ENCODE peak calls at places on chromosomes 6 and 20, in five cellular contexts. E is brain microvascular endothelial cell, Z is AG10803, U is PC-9, K is fibroblast of mammary gland. N is an unnamed sample.

GRCh38 chr6:44010411-44011349 is 116.6 kb downstream of the MRPL14 start:
- DNase-seq in K (peak), E (peak), Z (peak), U (peak), N (peak)

GRCh38 chr20:47354710-47355488 is 1.6 kb downstream of the ZMYND8 start:
- DNase-seq in Z (no peak), E (no peak), K (peak), U (no peak), N (peak)

GRCh38 chr6:44126320-44127149 is 717 bp downstream of the MRPL14 start:
- DNase-seq in K (peak), U (peak), E (peak), Z (peak), N (peak)

GRCh38 chr20:40173877-40174276 is 515.2 kb downstream of the MAFB start:
- DNase-seq in Z (no peak), U (no peak), E (no peak), K (no peak), N (no peak)

GRCh38 chr6:166554316-166554715 is 32.2 kb downstream of the RAMACL start:
- DNase-seq in U (no peak), E (no peak), Z (peak), K (peak), N (peak)

GRCh38 chr6:54020311-54020710 is 90.9 kb upstream of the MLIP start:
- DNase-seq in Z (no peak), K (no peak), E (no peak), U (no peak), N (no peak)

GRCh38 chr6:90445533-90446108 is 141.3 kb downstream of the MAP3K7 start:
- DNase-seq in E (no peak), Z (no peak), U (no peak), K (no peak), N (no peak)

GRCh38 chr6:11025911-11026635 is 18.0 kb downstream of the ELOVL2 start:
- DNase-seq in Z (no peak), K (no peak), U (no peak), E (no peak), N (no peak)

GRCh38 chr6:137758661-137759060 is 108.4 kb upstream of the TNFAIP3 start:
- DNase-seq in E (no peak), K (no peak), Z (no peak), U (no peak), N (no peak)

GRCh38 chr6:89073014-89073620 is 7.4 kb upstream of the PNRC1 start:
- DNase-seq in K (no peak), U (no peak), Z (no peak), E (no peak), N (peak)

GRCh38 chr6:40138273-40138720 is 204.0 kb upstream of the MOCS1 start:
- DNase-seq in U (no peak), E (no peak), K (no peak), Z (no peak), N (no peak)

GRCh38 chr6:111423960-111424846 is 58.8 kb downstream of the REV3L start:
- DNase-seq in U (peak), E (peak), Z (peak), K (peak), N (peak)

GRCh38 chr20:34970193-34971037 is 14.7 kb downstream of the MYH7B start:
- DNase-seq in Z (no peak), K (no peak), E (no peak), U (no peak), N (no peak)

GRCh38 chr6:20229881-20230280 is 17.6 kb upstream of the MBOAT1 start:
- DNase-seq in U (no peak), Z (no peak), E (no peak), K (no peak), N (no peak)

GRCh38 chr6:83352413-83352812 is 78.4 kb downstream of the ME1 start:
- DNase-seq in U (no peak), K (peak), E (no peak), Z (peak), N (no peak)

GRCh38 chr6:89597372-89597771 is 41.2 kb downstream of the LYRM2 start:
- DNase-seq in Z (no peak), K (no peak), U (no peak), E (no peak), N (no peak)

GRCh38 chr6:111270121-111270520 is 182.8 kb downstream of the SLC16A10 start:
- DNase-seq in K (no peak), U (no peak), E (no peak), Z (no peak), N (no peak)

GRCh38 chr20:48015943-48016723 is 230.9 kb upstream of the SULF2 start:
- DNase-seq in Z (peak), U (no peak), K (peak), E (peak), N (peak)

GRCh38 chr6:11805259-11806053 is 26.9 kb upstream of the ADTRP start:
- DNase-seq in Z (no peak), U (no peak), K (no peak), E (no peak), N (no peak)

GRCh38 chr20:46062151-46062550 is 27.6 kb downstream of the NCOA5 start:
- DNase-seq in Z (no peak), E (no peak), K (no peak), U (no peak), N (no peak)

GRCh38 chr6:116101790-116102189 is 1.1 kb downstream of the NT5DC1 start:
- DNase-seq in K (no peak), Z (no peak), E (no peak), U (no peak), N (no peak)

GRCh38 chr20:36546111-36546736 is 4.9 kb downstream of the MYL9 start:
- DNase-seq in E (no peak), Z (no peak), K (no peak), U (no peak), N (no peak)

GRCh38 chr20:48298851-48299484 is 513.7 kb upstream of the SULF2 start:
- DNase-seq in E (peak), K (peak), U (peak), Z (peak), N (peak)

GRCh38 chr6:119669228-119669627 is 319.7 kb upstream of the MAN1A1 start:
- DNase-seq in E (no peak), Z (no peak), K (peak), U (no peak), N (no peak)

GRCh38 chr6:35499372-35499771 is 2.5 kb upstream of the TEAD3 start:
- DNase-seq in E (no peak), Z (no peak), U (no peak), K (no peak), N (no peak)

GRCh38 chr6:14276667-14277404 is 159.3 kb downstream of the CD83 start:
- DNase-seq in Z (no peak), U (no peak), E (peak), K (peak), N (no peak)

GRCh38 chr6:170271771-170272314 is 19.0 kb downstream of the DLL1 start:
- DNase-seq in U (no peak), K (no peak), Z (no peak), E (no peak), N (no peak)

DNA sequence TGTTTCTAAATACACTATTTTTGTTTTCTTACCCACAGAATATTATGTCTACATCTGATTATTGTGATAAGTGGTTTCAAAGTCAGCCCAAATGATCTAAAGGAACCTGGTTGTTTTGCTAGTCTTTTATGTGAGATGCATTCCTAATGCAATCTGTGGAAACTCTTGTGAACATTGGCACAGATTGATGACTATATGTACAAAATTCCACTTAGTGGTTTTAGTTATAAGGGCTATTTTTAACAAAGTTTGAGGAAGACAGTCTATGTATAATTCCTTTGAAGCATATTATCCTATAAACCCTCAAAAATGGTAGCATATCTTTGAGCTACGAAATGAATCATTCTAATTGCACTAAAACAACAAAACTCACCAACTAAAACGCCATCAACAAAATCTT is 140.9 kb downstream of the GRIK2 start:
- DNase-seq in U (no peak), K (peak), E (peak), Z (peak), N (peak)
- TF ChIP-seq CTCF in U (no peak), K (no peak), E (no peak), Z (no peak), N (no peak)

DNA sequence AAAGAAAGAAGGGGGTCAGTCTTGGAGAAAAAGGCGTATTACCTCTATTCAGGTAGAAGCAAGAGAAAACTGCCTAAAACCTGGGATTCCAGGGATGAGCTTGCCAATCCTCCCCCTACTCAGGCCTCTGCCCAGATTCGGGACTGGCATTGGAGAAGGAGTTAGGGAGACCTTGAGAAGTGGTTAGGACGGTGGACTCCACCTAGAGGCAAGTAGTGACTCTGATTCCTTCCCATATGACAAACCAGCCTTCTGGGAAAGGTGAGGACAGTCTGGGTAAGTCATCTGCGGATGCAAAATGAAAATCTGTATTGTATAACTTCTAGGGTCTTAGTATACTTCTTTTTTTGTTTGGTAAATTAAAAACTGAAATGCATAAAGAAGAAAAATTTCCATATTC is 43.8 kb downstream of the SLX4IP start:
- DNase-seq in E (no peak), U (no peak), K (no peak), Z (no peak), N (no peak)
- H3K4me3 ChIP-seq in E (no peak), U (no peak), K (no peak), Z (no peak), N (no peak)

GRCh38 chr20:17281478-17281877 is 54.6 kb downstream of the PCSK2 start:
- DNase-seq in U (no peak), K (no peak), Z (peak), E (no peak), N (no peak)
- TF ChIP-seq CTCF in U (peak), K (peak), Z (peak), E (peak), N (no peak)

DNA sequence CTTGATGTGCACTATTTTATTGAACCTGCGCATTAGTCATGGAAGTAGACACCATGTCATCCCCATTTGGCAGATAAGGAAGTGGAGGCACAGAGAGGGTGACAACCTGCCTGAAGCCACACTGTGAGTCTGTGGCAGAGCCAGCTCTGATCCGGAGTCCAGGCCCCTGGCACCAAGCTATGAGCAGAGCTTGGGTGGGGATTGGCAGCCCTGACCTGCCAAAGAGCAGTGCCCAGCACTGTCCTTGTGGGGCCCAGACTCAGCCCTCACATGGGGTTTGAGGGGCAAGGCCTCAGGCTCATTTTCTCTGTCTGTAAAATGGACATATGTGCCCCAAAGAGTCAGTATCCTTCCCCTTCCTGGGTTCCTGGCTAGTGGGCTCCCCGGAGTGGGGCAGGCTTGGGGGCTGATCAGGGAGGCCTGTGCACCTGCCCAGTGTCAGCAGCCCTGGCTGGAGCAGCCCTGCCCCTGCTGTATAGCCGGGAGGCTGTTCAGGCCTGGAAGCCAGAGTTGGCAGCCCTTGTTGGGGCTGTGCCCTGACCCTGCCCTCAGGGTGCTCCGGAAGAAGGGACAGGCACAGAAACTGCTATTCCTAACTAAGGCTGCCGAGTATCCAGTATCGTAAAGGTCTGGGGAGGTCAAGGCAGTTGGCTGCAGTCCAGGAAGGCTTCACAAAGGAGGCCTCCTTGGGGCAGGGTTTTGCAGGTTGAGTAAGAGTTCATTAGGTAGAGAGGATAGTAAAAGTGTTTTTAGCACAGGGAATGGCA is 38.7 kb downstream of the TGM2 start:
- DNase-seq in U (peak), E (no peak), Z (no peak), K (no peak), N (peak)
- H3K4me3 ChIP-seq in U (no peak), E (no peak), Z (no peak), K (no peak), N (no peak)

GRCh38 chr6:32154514-32155161 is 697 bp downstream of the PPT2 start:
- DNase-seq in K (peak), U (peak), E (peak), Z (peak), N (peak)
- TF ChIP-seq CTCF in K (peak), U (peak), E (peak), Z (peak), N (peak)

GRCh38 chr20:59043698-59044097 is 1.1 kb upstream of the PRELID3B start:
- DNase-seq in K (peak), E (no peak), Z (peak), U (no peak), N (no peak)

GRCh38 chr20:59039233-59039632 is 3.4 kb downstream of the PRELID3B start:
- DNase-seq in E (no peak), U (no peak), K (peak), Z (peak), N (peak)

GRCh38 chr20:59042151-59042795 is at the start of gene PRELID3B:
- DNase-seq in Z (peak), K (peak), U (peak), E (no peak), N (peak)

GRCh38 chr20:59042796-59043621 is 423 bp upstream of the PRELID3B start:
- DNase-seq in U (peak), Z (peak), E (peak), K (peak), N (peak)

DNA sequence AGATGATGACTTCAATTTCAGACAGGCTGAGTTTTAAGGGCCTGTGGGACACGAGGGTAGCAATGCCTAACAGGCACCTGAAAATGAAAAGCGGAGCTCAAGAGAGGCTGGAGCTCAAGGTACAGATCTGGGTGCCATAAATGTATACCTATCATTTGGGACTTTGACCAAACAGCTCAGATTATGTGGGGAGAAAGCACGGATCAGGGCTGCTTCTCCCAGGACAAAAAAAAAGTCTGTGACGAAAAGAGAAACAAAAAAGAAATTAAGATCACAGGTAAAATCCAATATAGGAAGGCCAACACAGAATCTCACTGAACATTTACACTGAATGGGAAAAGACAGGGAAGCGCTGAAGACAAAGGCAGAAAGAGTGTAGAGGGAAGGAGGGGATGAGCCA is 1.9 kb downstream of the PRELID3B start:
- DNase-seq in K (no peak), U (no peak), E (no peak), Z (no peak), N (no peak)
- H3K4me3 ChIP-seq in K (no peak), U (peak), E (no peak), Z (no peak), N (no peak)

DNA sequence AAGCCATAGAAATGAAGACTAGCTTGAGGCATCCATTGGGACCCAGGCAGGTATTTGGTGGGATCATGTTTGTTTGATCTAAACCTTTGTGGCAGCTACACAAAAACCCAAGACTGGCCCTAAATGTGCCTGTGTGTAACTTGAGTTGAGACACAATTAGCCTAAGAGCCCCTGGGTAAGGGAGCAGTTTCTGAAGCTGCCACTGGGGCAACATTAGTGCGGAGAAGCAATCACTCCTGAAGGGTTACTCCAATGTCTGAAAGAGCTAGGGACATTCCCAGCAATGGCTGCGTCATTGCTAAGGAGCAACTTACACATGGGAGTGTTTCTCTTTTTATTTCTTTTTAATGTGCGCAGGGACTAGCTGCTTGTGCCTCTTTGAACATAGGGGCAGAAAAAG is 67.9 kb upstream of the EEF1E1 start:
- DNase-seq in U (no peak), E (no peak), K (no peak), Z (no peak), N (no peak)
- TF ChIP-seq CTCF in U (no peak), E (peak), K (no peak), Z (no peak), N (no peak)

DNA sequence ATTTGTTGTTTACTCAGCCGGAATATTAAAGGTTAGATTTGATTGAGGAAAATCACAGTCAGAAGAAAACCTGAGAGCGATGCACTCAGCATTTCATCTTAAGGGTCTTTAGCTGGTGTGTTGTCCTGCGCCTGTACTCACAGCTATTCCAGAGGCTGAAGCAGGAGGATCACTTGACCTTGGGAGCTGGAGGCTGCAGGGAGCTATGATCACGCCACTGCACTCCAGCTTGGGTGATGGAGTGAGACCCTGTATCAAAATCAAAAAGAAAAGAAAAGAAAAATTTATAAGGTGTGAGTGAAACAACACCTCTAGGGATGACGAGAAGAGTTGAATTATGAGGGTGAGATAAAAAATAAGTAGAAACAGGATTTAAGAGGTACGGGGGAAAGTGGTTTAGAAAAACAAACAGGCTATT is 165.0 kb downstream of the TRIM27 start:
- DNase-seq in K (no peak), E (no peak), U (no peak), Z (no peak), N (no peak)
- H3K4me3 ChIP-seq in K (no peak), E (no peak), U (peak), Z (no peak), N (no peak)

GRCh38 chr6:125985522-125985921 is 818 bp upstream of the TRMT11 start:
- DNase-seq in K (no peak), E (no peak), Z (no peak), U (no peak), N (no peak)

GRCh38 chr6:125988280-125988679 is 1.9 kb downstream of the TRMT11 start:
- DNase-seq in E (no peak), Z (no peak), U (no peak), K (no peak), N (no peak)

GRCh38 chr6:125985967-125986294 is 409 bp upstream of the TRMT11 start:
- DNase-seq in Z (peak), K (no peak), E (no peak), U (no peak), N (no peak)

GRCh38 chr6:125986956-125987617 is 747 bp downstream of the TRMT11 start:
- DNase-seq in E (no peak), U (no peak), K (peak), Z (peak), N (peak)

DNA sequence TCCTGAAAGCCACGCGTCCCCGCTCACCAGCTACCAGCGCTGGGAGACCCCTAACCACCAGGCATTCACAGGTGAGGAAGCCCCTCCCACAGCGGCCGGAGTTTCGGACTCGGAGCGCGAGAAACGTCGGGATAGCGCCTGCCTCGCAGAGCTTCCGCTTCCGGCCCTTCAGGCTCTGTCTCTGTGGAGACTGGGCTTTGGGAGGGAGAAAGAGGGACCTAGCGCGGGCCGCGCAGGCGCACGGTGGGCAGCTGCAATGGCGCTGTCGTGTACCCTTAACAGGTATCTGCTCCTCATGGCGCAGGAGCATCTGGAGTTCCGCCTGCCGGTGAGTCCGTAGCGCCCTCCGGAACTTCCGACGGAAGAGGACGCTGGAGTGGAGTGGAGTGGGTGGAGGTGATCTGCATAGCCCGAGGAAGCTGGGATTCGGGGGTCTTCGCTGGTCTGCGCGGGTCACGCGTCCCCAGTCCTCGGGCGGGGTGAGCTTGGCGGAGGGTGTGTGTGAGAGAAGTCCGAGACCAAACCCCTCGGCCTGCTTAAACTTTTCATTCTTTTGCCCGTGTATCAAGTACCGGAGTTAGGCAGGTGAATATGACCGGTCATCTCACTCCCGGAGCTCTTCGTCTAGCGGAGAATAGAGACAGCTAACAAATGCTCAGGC is at the start of gene TRMT11:
- DNase-seq in U (peak), Z (peak), E (peak), K (peak), N (peak)
- TF ChIP-seq CTCF in U (no peak), Z (no peak), E (no peak), K (no peak), N (peak)

N was measured in cardiac fibroblast.